ENCODE peak calls at places on chromosomes 13 and 19, in five cellular contexts. L is CD8-positive, alpha-beta T cell; J is tibial nerve; T is ascending aorta; P is fibroblast of lung. K is an unnamed sample.
A peak's percentile ranks its signal among the peaks of the same experiment; 100 is the strongest.

GRCh38 chr19:14450168-14450874 is 17.2 kb downstream of the PKN1 start:
- DNase-seq in L (no peak), J (no peak), T (no peak), P (no peak), K (no peak)

GRCh38 chr19:8240274-8241229 is 31.4 kb downstream of the CERS4 start:
- DNase-seq in L (peak; percentile 47), J (peak; percentile 75), T (peak; percentile 87), P (peak; percentile 97), K (peak; percentile 81)

GRCh38 chr19:38734176-38734425 is 10.2 kb downstream of the CAPN12 start:
- DNase-seq in L (no peak), J (no peak), T (no peak), P (no peak), K (no peak)

GRCh38 chr19:32012886-32013635 is 332.3 kb upstream of the ZNF507 start:
- DNase-seq in L (no peak), J (no peak), T (no peak), P (peak; percentile 51), K (no peak)

GRCh38 chr13:48156466-48156865 is 61.6 kb upstream of the MED4 start:
- DNase-seq in L (peak; percentile 77), J (no peak), T (no peak), P (no peak), K (no peak)

GRCh38 chr19:33399745-33400681 is 26.5 kb downstream of the CEBPG start:
- DNase-seq in L (no peak), J (no peak), T (no peak), P (no peak), K (no peak)

GRCh38 chr19:57016076-57016475 is 103.7 kb upstream of the USP29 start:
- DNase-seq in L (no peak), J (no peak), T (no peak), P (no peak), K (no peak)

GRCh38 chr19:4061178-4061682 is 5.5 kb downstream of the ZBTB7A start:
- DNase-seq in L (no peak), J (peak; percentile 79), T (peak; percentile 91), P (no peak), K (no peak)

GRCh38 chr13:25911020-25911419 is 140.8 kb downstream of the SHISA2 start:
- DNase-seq in L (no peak), J (no peak), T (no peak), P (no peak), K (no peak)

GRCh38 chr13:113656015-113656588 is 1.9 kb downstream of the ATP4B start:
- DNase-seq in L (no peak), J (no peak), T (peak; percentile 60), P (no peak), K (no peak)

GRCh38 chr13:24328145-24328544 is 18.8 kb downstream of the C1QTNF9 start:
- DNase-seq in L (no peak), J (no peak), T (no peak), P (no peak), K (no peak)

GRCh38 chr13:110306340-110306959 is 507 bp downstream of the COL4A1 start:
- DNase-seq in L (no peak), J (no peak), T (peak; percentile 67), P (peak; percentile 57), K (no peak)

GRCh38 chr13:35994131-35994966 is 136.8 kb downstream of the DCLK1 start:
- DNase-seq in L (no peak), J (no peak), T (peak; percentile 86), P (peak; percentile 97), K (no peak)

GRCh38 chr13:65926750-65927171 is 1303.4 kb downstream of the PCDH9 start:
- DNase-seq in L (no peak), J (no peak), T (peak; percentile 62), P (no peak), K (no peak)

GRCh38 chr13:29396446-29396845 is 199.0 kb downstream of the SLC7A1 start:
- DNase-seq in L (no peak), J (no peak), T (no peak), P (no peak), K (no peak)

GRCh38 chr19:50835103-50835784 is 1.9 kb upstream of the KLK15 start:
- DNase-seq in L (no peak), J (no peak), T (no peak), P (peak; percentile 5), K (no peak)

GRCh38 chr13:55566779-55567178 is 1573.9 kb upstream of the PRR20A start:
- DNase-seq in L (no peak), J (no peak), T (no peak), P (no peak), K (no peak)

GRCh38 chr19:19578241-19578640 is 40.2 kb downstream of the CILP2 start:
- DNase-seq in L (no peak), J (no peak), T (no peak), P (no peak), K (no peak)

GRCh38 chr19:19274146-19274545 is 1.0 kb upstream of the TM6SF2 start:
- DNase-seq in L (no peak), J (no peak), T (no peak), P (no peak), K (no peak)

GRCh38 chr19:17391371-17392151 is 2.4 kb downstream of the CCDC194 start:
- DNase-seq in L (no peak), J (no peak), T (no peak), P (no peak), K (no peak)

GRCh38 chr19:482186-483041 is 13.9 kb upstream of the MADCAM1 start:
- DNase-seq in L (no peak), J (no peak), T (no peak), P (no peak), K (no peak)

GRCh38 chr13:80399340-80400163 is 58.6 kb upstream of the SPRY2 start:
- DNase-seq in L (no peak), J (no peak), T (no peak), P (no peak), K (no peak)

GRCh38 chr19:29172302-29172701 is 40.6 kb downstream of the UQCRFS1 start:
- DNase-seq in L (no peak), J (no peak), T (no peak), P (no peak), K (no peak)

GRCh38 chr13:51444922-51445321 is 7.9 kb downstream of the INTS6 start:
- DNase-seq in L (no peak), J (no peak), T (no peak), P (peak; percentile 49), K (no peak)

GRCh38 chr19:4014541-4015491 is 7.3 kb downstream of the PIAS4 start:
- DNase-seq in L (no peak), J (no peak), T (no peak), P (no peak), K (no peak)

GRCh38 chr19:48614436-48615144 is at the start of gene FAM83E:
- DNase-seq in L (no peak), J (no peak), T (no peak), P (no peak), K (no peak)

GRCh38 chr19:35563207-35563829 is at the start of gene ATP4A:
- DNase-seq in L (no peak), J (no peak), T (peak; percentile 55), P (no peak), K (no peak)

GRCh38 chr13:26019241-26019640 is 32.6 kb downstream of the SHISA2 start:
- DNase-seq in L (no peak), J (no peak), T (no peak), P (no peak), K (no peak)

GRCh38 chr13:110012102-110012739 is 225.8 kb upstream of the IRS2 start:
- DNase-seq in L (no peak), J (no peak), T (no peak), P (peak; percentile 100), K (no peak)

GRCh38 chr13:52921194-52921593 is 72.8 kb upstream of the PCDH8 start:
- DNase-seq in L (no peak), J (peak; percentile 30), T (no peak), P (no peak), K (no peak)

GRCh38 chr13:40503026-40503425 is 163.4 kb downstream of the FOXO1 start:
- DNase-seq in L (no peak), J (no peak), T (no peak), P (peak; percentile 32), K (no peak)

GRCh38 chr13:103289661-103290060 is 223.4 kb upstream of the SLC10A2 start:
- DNase-seq in L (no peak), J (no peak), T (no peak), P (peak; percentile 76), K (no peak)

GRCh38 chr13:97221491-97221890 is 642 bp upstream of the MBNL2 start:
- DNase-seq in L (no peak), J (no peak), T (no peak), P (no peak), K (no peak)

GRCh38 chr13:33207616-33207964 is 78.0 kb downstream of the STARD13 start:
- DNase-seq in L (no peak), J (no peak), T (no peak), P (peak; percentile 79), K (no peak)

GRCh38 chr13:112575680-112576079 is 12.3 kb downstream of the TUBGCP3 start:
- DNase-seq in L (no peak), J (no peak), T (no peak), P (peak; percentile 21), K (no peak)

GRCh38 chr13:70171151-70171550 is 62.9 kb upstream of the KLHL1 start:
- DNase-seq in L (no peak), J (no peak), T (no peak), P (no peak), K (no peak)

GRCh38 chr13:82713681-82714405 is 1168.4 kb downstream of the SLITRK1 start:
- DNase-seq in L (no peak), J (no peak), T (no peak), P (peak; percentile 67), K (no peak)

DNA sequence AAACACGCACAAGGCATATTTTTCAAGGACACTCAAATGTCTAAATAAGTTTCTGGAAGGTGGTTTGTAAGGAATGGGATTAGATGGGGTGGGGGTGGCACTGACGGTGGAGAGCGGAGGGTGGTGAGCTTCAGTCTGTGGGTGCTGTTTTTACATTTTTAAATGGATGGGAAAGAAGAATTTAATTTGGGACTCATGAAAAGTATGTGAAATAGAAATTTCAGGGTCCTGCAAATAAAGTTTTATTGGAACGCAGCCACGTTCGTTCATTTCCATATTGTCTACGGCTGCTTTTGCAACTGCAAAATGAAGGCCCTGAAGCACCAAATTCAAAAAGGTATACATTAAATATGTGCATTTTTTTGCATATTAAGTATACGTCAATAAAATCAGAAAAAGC is 9.9 kb downstream of the KANK2 start:
- DNase-seq in L (no peak), J (no peak), T (no peak), P (no peak), K (no peak)
- TF ChIP-seq CTCF in L (no peak), J (no peak), T (no peak), P (no peak), K (no peak)

GRCh38 chr19:2543463-2544442 is 67.8 kb downstream of the GADD45B start:
- DNase-seq in L (peak; percentile 50), J (peak; percentile 88), T (peak; percentile 98), P (peak; percentile 99), K (no peak)
- TF ChIP-seq CTCF in L (no peak), J (no peak), T (peak; percentile 21), P (peak; percentile 44), K (no peak)

GRCh38 chr13:101545521-101545920 is 93.0 kb downstream of the ITGBL1 start:
- DNase-seq in L (no peak), J (no peak), T (peak; percentile 70), P (no peak), K (no peak)
- TF ChIP-seq CTCF in L (no peak), J (no peak), T (peak; percentile 47), P (peak; percentile 29), K (no peak)

DNA sequence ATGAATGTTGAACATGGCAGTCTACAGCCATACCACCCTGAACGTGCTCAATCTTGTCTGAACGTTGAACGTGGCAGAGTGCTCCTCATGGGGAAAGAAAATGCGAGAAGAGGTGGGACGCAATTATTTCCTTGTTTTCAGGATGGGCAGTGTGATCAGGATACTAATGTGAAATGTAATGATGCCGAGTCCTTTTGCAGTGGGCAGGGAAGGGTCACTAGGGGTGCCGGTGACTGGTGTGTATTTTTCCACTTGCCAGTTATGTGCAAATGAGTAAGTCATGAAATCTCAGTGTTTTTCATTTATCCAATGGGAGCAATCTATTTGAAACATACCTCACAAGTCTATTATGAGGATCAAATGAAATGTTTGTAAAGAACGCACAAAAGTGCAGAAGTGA is 84.8 kb downstream of the LNX2 start:
- DNase-seq in L (no peak), J (no peak), T (no peak), P (no peak), K (no peak)
- TF ChIP-seq CTCF in L (no peak), J (no peak), T (no peak), P (peak; percentile 29), K (no peak)